ENCODE peak calls at places on chromosomes 6 and 20, in five cellular contexts. One of them, this sample, is unnamed.

GRCh38 chr20:51334609-51335008 is 207.9 kb downstream of the NFATC2 start:
- DNase-seq in cardiac fibroblast: no peak
- DNase-seq in A549: no peak
- DNase-seq in bronchial epithelial cell: no peak
- DNase-seq in right atrium auricular region: no peak
- DNase-seq in this sample: no peak

GRCh38 chr6:46538800-46539199 is 47.6 kb upstream of the RCAN2 start:
- DNase-seq in bronchial epithelial cell: no peak
- DNase-seq in A549: no peak
- DNase-seq in cardiac fibroblast: no peak
- DNase-seq in right atrium auricular region: no peak
- DNase-seq in this sample: no peak

GRCh38 chr6:73964455-73964854 is 268.5 kb downstream of the CD109 start:
- DNase-seq in cardiac fibroblast: no peak
- DNase-seq in right atrium auricular region: no peak
- DNase-seq in bronchial epithelial cell: no peak
- DNase-seq in A549: no peak
- DNase-seq in this sample: no peak

GRCh38 chr20:6731951-6732580 is 35.4 kb upstream of the BMP2 start:
- DNase-seq in bronchial epithelial cell: no peak
- DNase-seq in right atrium auricular region: peak
- DNase-seq in cardiac fibroblast: no peak
- DNase-seq in A549: no peak
- DNase-seq in this sample: no peak

GRCh38 chr20:47205577-47206123 is 150.8 kb downstream of the ZMYND8 start:
- DNase-seq in cardiac fibroblast: peak
- DNase-seq in bronchial epithelial cell: peak
- DNase-seq in A549: peak
- DNase-seq in right atrium auricular region: peak
- DNase-seq in this sample: peak

GRCh38 chr6:170124836-170125235 is 166.0 kb downstream of the DLL1 start:
- DNase-seq in bronchial epithelial cell: peak
- DNase-seq in right atrium auricular region: peak
- DNase-seq in cardiac fibroblast: no peak
- DNase-seq in A549: no peak
- DNase-seq in this sample: no peak

GRCh38 chr6:8623441-8623840 is 188.1 kb upstream of the SLC35B3 start:
- DNase-seq in cardiac fibroblast: no peak
- DNase-seq in bronchial epithelial cell: peak
- DNase-seq in A549: no peak
- DNase-seq in right atrium auricular region: no peak
- DNase-seq in this sample: no peak

GRCh38 chr6:149007846-149008245 is 261.0 kb downstream of the UST start:
- DNase-seq in bronchial epithelial cell: no peak
- DNase-seq in cardiac fibroblast: no peak
- DNase-seq in A549: no peak
- DNase-seq in right atrium auricular region: no peak
- DNase-seq in this sample: no peak

GRCh38 chr6:170439366-170440351 is 113.4 kb downstream of the PSMB1 start:
- DNase-seq in bronchial epithelial cell: no peak
- DNase-seq in A549: no peak
- DNase-seq in right atrium auricular region: no peak
- DNase-seq in cardiac fibroblast: peak
- DNase-seq in this sample: no peak

GRCh38 chr20:37102571-37102970 is 6.8 kb upstream of the RBL1 start:
- DNase-seq in bronchial epithelial cell: no peak
- DNase-seq in cardiac fibroblast: no peak
- DNase-seq in right atrium auricular region: no peak
- DNase-seq in A549: no peak
- DNase-seq in this sample: no peak

GRCh38 chr6:110366241-110366640 is 8.1 kb upstream of the METTL24 start:
- DNase-seq in bronchial epithelial cell: no peak
- DNase-seq in cardiac fibroblast: no peak
- DNase-seq in A549: no peak
- DNase-seq in right atrium auricular region: no peak
- DNase-seq in this sample: no peak

GRCh38 chr6:169171951-169172350 is 81.7 kb downstream of the THBS2 start:
- DNase-seq in A549: no peak
- DNase-seq in bronchial epithelial cell: no peak
- DNase-seq in cardiac fibroblast: peak
- DNase-seq in right atrium auricular region: no peak
- DNase-seq in this sample: peak

GRCh38 chr20:1855113-1855512 is 40.1 kb upstream of the SIRPA start:
- DNase-seq in right atrium auricular region: no peak
- DNase-seq in cardiac fibroblast: no peak
- DNase-seq in bronchial epithelial cell: no peak
- DNase-seq in A549: no peak
- DNase-seq in this sample: no peak

GRCh38 chr6:35151472-35151871 is 10.3 kb upstream of the TCP11 start:
- DNase-seq in A549: no peak
- DNase-seq in bronchial epithelial cell: no peak
- DNase-seq in right atrium auricular region: no peak
- DNase-seq in cardiac fibroblast: no peak
- DNase-seq in this sample: no peak

GRCh38 chr20:45479822-45480221 is 10.3 kb downstream of the WFDC2 start:
- DNase-seq in cardiac fibroblast: no peak
- DNase-seq in bronchial epithelial cell: no peak
- DNase-seq in A549: no peak
- DNase-seq in right atrium auricular region: no peak
- DNase-seq in this sample: no peak

GRCh38 chr6:87945181-87945580 is 102.5 kb upstream of the SPACA1 start:
- DNase-seq in right atrium auricular region: no peak
- DNase-seq in A549: no peak
- DNase-seq in cardiac fibroblast: no peak
- DNase-seq in bronchial epithelial cell: peak
- DNase-seq in this sample: peak

GRCh38 chr6:133248241-133249001 is 7.3 kb downstream of the EYA4 start:
- DNase-seq in cardiac fibroblast: peak
- DNase-seq in bronchial epithelial cell: peak
- DNase-seq in right atrium auricular region: no peak
- DNase-seq in A549: no peak
- DNase-seq in this sample: no peak

GRCh38 chr6:14117158-14118090 is at the start of gene CD83:
- DNase-seq in right atrium auricular region: no peak
- DNase-seq in bronchial epithelial cell: no peak
- DNase-seq in A549: peak
- DNase-seq in cardiac fibroblast: peak
- DNase-seq in this sample: peak

GRCh38 chr6:145139451-145139850 is 595.9 kb downstream of the EPM2A start:
- DNase-seq in A549: no peak
- DNase-seq in cardiac fibroblast: no peak
- DNase-seq in right atrium auricular region: no peak
- DNase-seq in bronchial epithelial cell: no peak
- DNase-seq in this sample: no peak

GRCh38 chr20:60372822-60373221 is 414.6 kb downstream of the CDH26 start:
- DNase-seq in bronchial epithelial cell: no peak
- DNase-seq in cardiac fibroblast: no peak
- DNase-seq in A549: no peak
- DNase-seq in right atrium auricular region: no peak
- DNase-seq in this sample: no peak

GRCh38 chr6:79964607-79965081 is 17.3 kb upstream of the ELOVL4 start:
- DNase-seq in A549: no peak
- DNase-seq in cardiac fibroblast: no peak
- DNase-seq in right atrium auricular region: no peak
- DNase-seq in bronchial epithelial cell: no peak
- DNase-seq in this sample: no peak

GRCh38 chr6:32462609-32463008 is 22.9 kb downstream of the HLA-DRA start:
- DNase-seq in cardiac fibroblast: no peak
- DNase-seq in bronchial epithelial cell: peak
- DNase-seq in right atrium auricular region: no peak
- DNase-seq in A549: no peak
- DNase-seq in this sample: no peak

GRCh38 chr6:45845546-45845945 is 170.1 kb downstream of the CLIC5 start:
- DNase-seq in right atrium auricular region: no peak
- DNase-seq in cardiac fibroblast: peak
- DNase-seq in A549: no peak
- DNase-seq in bronchial epithelial cell: peak
- DNase-seq in this sample: peak

DNA sequence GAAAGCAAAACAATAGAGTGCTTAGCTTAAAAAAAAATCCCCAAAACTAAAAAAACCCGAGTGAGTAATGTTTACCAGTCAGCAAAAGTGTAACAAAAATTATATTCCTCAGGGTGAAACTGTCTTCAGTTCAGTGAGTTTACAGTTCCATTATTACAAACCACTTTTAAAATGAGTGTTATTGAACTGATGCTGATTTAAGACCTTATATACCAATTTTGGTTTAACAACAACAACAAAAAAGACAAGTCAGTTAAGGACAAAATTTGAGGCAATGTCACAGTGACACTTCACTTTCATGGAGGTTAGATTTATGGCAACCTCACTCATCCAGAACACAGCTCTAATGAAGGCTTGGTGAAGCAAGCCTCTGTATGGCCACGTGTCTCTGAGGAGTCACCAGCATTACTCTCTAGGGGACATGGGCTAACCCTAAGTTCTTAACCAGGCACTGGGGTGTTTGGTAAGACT is 630.8 kb downstream of the PHF3 start:
- DNase-seq in bronchial epithelial cell: peak
- DNase-seq in right atrium auricular region: no peak
- DNase-seq in A549: no peak
- DNase-seq in cardiac fibroblast: peak
- DNase-seq in this sample: no peak
- H3K4me3 ChIP-seq in bronchial epithelial cell: no peak
- H3K4me3 ChIP-seq in right atrium auricular region: no peak
- H3K4me3 ChIP-seq in A549: no peak
- H3K4me3 ChIP-seq in cardiac fibroblast: no peak
- H3K4me3 ChIP-seq in this sample: no peak

DNA sequence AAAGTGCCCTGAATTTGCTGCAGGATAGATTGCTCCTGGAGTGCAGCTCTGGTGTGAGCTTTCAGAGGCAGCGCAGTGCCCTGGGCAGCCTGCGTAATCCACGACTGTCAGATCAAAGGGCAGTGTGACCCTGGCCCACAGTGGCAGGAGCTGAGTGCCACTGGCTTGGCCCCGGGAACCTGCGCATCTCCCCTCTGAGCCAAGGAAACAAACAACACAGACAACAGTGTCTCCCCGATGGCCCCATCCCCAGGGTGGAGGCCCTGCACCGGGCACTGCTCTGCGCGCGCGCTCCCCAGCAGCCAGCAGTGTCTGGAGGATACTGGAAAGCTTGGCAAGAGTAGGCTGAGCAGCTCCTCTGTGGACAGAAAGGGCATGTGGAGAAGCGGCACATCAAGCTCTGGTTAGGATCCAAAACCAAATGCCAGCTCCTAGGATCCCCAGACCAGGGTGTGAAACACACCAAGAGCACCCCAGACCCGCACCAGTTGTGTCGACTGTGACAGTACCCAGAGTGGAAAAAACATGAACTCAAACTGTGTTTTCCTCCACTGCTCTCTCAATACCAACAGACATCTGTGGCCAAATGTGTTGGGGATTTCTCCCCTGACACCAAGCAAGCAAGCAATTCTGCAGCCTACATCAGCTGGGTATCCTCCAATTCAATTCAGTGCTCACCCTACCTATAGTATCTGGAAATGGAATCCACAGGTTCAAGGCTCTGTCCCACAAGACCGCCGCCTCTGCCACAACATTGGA is 26.7 kb downstream of the RBCK1 start:
- DNase-seq in A549: no peak
- DNase-seq in cardiac fibroblast: no peak
- DNase-seq in right atrium auricular region: no peak
- DNase-seq in bronchial epithelial cell: no peak
- DNase-seq in this sample: no peak
- TF ChIP-seq CTCF in A549: no peak
- TF ChIP-seq CTCF in cardiac fibroblast: no peak
- TF ChIP-seq CTCF in right atrium auricular region: no peak
- TF ChIP-seq CTCF in bronchial epithelial cell: no peak
- TF ChIP-seq CTCF in this sample: no peak

GRCh38 chr6:158611039-158611438 is 33.5 kb downstream of the DYNLT1 start:
- DNase-seq in bronchial epithelial cell: no peak
- DNase-seq in cardiac fibroblast: no peak
- DNase-seq in A549: no peak
- DNase-seq in right atrium auricular region: peak
- DNase-seq in this sample: no peak
- H3K4me3 ChIP-seq in bronchial epithelial cell: no peak
- H3K4me3 ChIP-seq in cardiac fibroblast: no peak
- H3K4me3 ChIP-seq in A549: no peak
- H3K4me3 ChIP-seq in right atrium auricular region: no peak
- H3K4me3 ChIP-seq in this sample: no peak

GRCh38 chr6:113190170-113190569 is 667.0 kb upstream of the MARCKS start:
- DNase-seq in right atrium auricular region: no peak
- DNase-seq in cardiac fibroblast: no peak
- DNase-seq in A549: no peak
- DNase-seq in bronchial epithelial cell: peak
- DNase-seq in this sample: no peak
- TF ChIP-seq CTCF in right atrium auricular region: peak
- TF ChIP-seq CTCF in cardiac fibroblast: peak
- TF ChIP-seq CTCF in A549: no peak
- TF ChIP-seq CTCF in bronchial epithelial cell: no peak
- TF ChIP-seq CTCF in this sample: no peak

DNA sequence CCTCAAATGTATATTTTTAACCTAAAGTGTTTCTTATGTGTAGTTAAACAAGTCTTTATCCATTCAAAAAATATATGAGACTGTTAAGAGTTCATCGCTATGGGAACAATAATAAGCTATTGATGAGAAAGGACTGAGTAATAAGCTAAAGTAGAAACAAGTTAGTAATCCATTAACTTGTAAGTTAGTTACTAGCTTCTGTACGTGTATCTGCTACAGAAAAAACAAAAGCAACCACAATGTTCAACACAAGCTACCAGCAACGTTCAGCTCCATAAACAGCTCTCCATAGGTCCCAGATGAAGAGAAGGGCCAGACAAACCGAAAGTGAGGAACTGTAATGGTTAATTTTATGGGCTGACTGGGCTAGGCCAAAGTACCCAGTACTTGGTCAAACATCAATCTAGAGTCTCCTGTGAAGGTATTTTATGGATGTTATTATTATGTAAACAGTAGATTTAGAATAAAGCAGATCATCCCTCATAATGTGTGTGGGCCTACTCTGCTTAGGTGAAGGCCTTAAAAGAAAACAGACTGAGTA is 33.8 kb upstream of the FAM135A start:
- DNase-seq in A549: no peak
- DNase-seq in right atrium auricular region: no peak
- DNase-seq in bronchial epithelial cell: no peak
- DNase-seq in cardiac fibroblast: no peak
- DNase-seq in this sample: no peak
- H3K4me3 ChIP-seq in A549: no peak
- H3K4me3 ChIP-seq in right atrium auricular region: no peak
- H3K4me3 ChIP-seq in bronchial epithelial cell: no peak
- H3K4me3 ChIP-seq in cardiac fibroblast: no peak
- H3K4me3 ChIP-seq in this sample: no peak

GRCh38 chr6:43331470-43331869 is 22.8 kb upstream of the CRIP3 start:
- DNase-seq in bronchial epithelial cell: no peak
- DNase-seq in cardiac fibroblast: no peak
- DNase-seq in right atrium auricular region: no peak
- DNase-seq in A549: no peak
- DNase-seq in this sample: no peak

GRCh38 chr6:43335469-43335868 is 26.8 kb upstream of the CRIP3 start:
- DNase-seq in cardiac fibroblast: no peak
- DNase-seq in bronchial epithelial cell: no peak
- DNase-seq in A549: no peak
- DNase-seq in right atrium auricular region: no peak
- DNase-seq in this sample: no peak

GRCh38 chr6:43331876-43332275 is 23.2 kb upstream of the CRIP3 start:
- DNase-seq in cardiac fibroblast: no peak
- DNase-seq in right atrium auricular region: no peak
- DNase-seq in A549: no peak
- DNase-seq in bronchial epithelial cell: no peak
- DNase-seq in this sample: no peak

GRCh38 chr6:43338243-43338642 is 29.6 kb upstream of the CRIP3 start:
- DNase-seq in right atrium auricular region: no peak
- DNase-seq in A549: no peak
- DNase-seq in cardiac fibroblast: no peak
- DNase-seq in bronchial epithelial cell: no peak
- DNase-seq in this sample: no peak

GRCh38 chr6:43334466-43335095 is 26.0 kb upstream of the CRIP3 start:
- DNase-seq in cardiac fibroblast: peak
- DNase-seq in bronchial epithelial cell: peak
- DNase-seq in A549: peak
- DNase-seq in right atrium auricular region: no peak
- DNase-seq in this sample: peak
- TF ChIP-seq CTCF in cardiac fibroblast: peak
- TF ChIP-seq CTCF in bronchial epithelial cell: peak
- TF ChIP-seq CTCF in A549: peak
- TF ChIP-seq CTCF in right atrium auricular region: peak
- TF ChIP-seq CTCF in this sample: peak

This sample was measured in fibroblast of the aortic adventitia.